ENCODE peak calls at places on chromosome 7, in nine cellular contexts. Z, C, A, W, H, B, S, K and N are unnamed samples.

GRCh38 chr7:768881-769504 is 41.9 kb upstream of the PRKAR1B start:
- DNase-seq in Z (peak), C (peak), A (no peak), W (no peak), H (peak), B (no peak), S (no peak), K (no peak), N (no peak)

GRCh38 chr7:7014827-7015610 is 167.3 kb upstream of the C1GALT1 start:
- DNase-seq in Z (no peak), C (no peak), A (no peak), W (no peak), H (no peak), B (no peak), S (no peak), K (no peak), N (no peak)

GRCh38 chr7:122310119-122311021 is 5.8 kb upstream of the FEZF1 start:
- DNase-seq in Z (no peak), C (no peak), A (no peak), W (no peak), H (no peak), B (no peak), S (peak), K (no peak), N (no peak)

GRCh38 chr7:45028138-45028919 is 28.3 kb downstream of the CCM2 start:
- DNase-seq in Z (no peak), C (no peak), A (no peak), W (no peak), H (no peak), B (no peak), S (no peak), K (no peak), N (no peak)

GRCh38 chr7:85185355-85186082 is 1.3 kb downstream of the SEMA3D start:
- DNase-seq in Z (peak), C (peak), A (peak), W (peak), H (peak), B (peak), S (peak), K (no peak), N (no peak)

GRCh38 chr7:69597278-69598076 is 798 bp upstream of the AUTS2 start:
- DNase-seq in Z (peak), C (peak), A (no peak), W (peak), H (no peak), B (peak), S (peak), K (no peak), N (no peak)

GRCh38 chr7:108557617-108558016 is 11.9 kb downstream of the THAP5 start:
- DNase-seq in Z (no peak), C (no peak), A (no peak), W (no peak), H (no peak), B (no peak), S (no peak), K (no peak), N (no peak)

GRCh38 chr7:71155236-71155635 is 23.3 kb downstream of the GALNT17 start:
- DNase-seq in Z (no peak), C (no peak), A (no peak), W (no peak), H (no peak), B (no peak), S (no peak), K (no peak), N (no peak)

GRCh38 chr7:138753611-138754010 is 44.2 kb upstream of the TMEM213 start:
- DNase-seq in Z (no peak), C (no peak), A (no peak), W (no peak), H (no peak), B (no peak), S (no peak), K (no peak), N (no peak)

GRCh38 chr7:147014596-147014995 is 898.0 kb downstream of the CNTNAP2 start:
- DNase-seq in Z (no peak), C (no peak), A (no peak), W (no peak), H (no peak), B (no peak), S (no peak), K (no peak), N (no peak)

GRCh38 chr7:131513245-131514061 is 43.0 kb downstream of the PODXL start:
- DNase-seq in Z (peak), C (peak), A (peak), W (peak), H (peak), B (peak), S (peak), K (peak), N (peak)

GRCh38 chr7:100620804-100621203 is 8.5 kb downstream of the MOSPD3 start:
- DNase-seq in Z (no peak), C (no peak), A (no peak), W (no peak), H (no peak), B (no peak), S (no peak), K (no peak), N (no peak)

GRCh38 chr7:137592232-137592896 is 248.8 kb upstream of the PTN start:
- DNase-seq in Z (peak), C (no peak), A (peak), W (peak), H (peak), B (peak), S (peak), K (peak), N (peak)

GRCh38 chr7:20776942-20777341 is 9.7 kb downstream of the SP8 start:
- DNase-seq in Z (no peak), C (no peak), A (no peak), W (no peak), H (no peak), B (no peak), S (no peak), K (no peak), N (no peak)

GRCh38 chr7:53642361-53642760 is 606.9 kb downstream of the POM121L12 start:
- DNase-seq in Z (no peak), C (no peak), A (no peak), W (no peak), H (no peak), B (no peak), S (no peak), K (no peak), N (no peak)

GRCh38 chr7:47573758-47574472 is 8.0 kb downstream of the TNS3 start:
- DNase-seq in Z (no peak), C (no peak), A (no peak), W (peak), H (no peak), B (no peak), S (no peak), K (no peak), N (no peak)

GRCh38 chr7:49279886-49280285 is 355.5 kb downstream of the CDC14C start:
- DNase-seq in Z (no peak), C (no peak), A (no peak), W (no peak), H (no peak), B (no peak), S (no peak), K (no peak), N (no peak)

GRCh38 chr7:128963327-128963757 is 25.6 kb downstream of the IRF5 start:
- DNase-seq in Z (no peak), C (no peak), A (no peak), W (no peak), H (no peak), B (no peak), S (peak), K (no peak), N (no peak)

GRCh38 chr7:93941956-93942355 is 20.4 kb downstream of the GNG11 start:
- DNase-seq in Z (no peak), C (no peak), A (no peak), W (no peak), H (no peak), B (no peak), S (no peak), K (peak), N (no peak)

GRCh38 chr7:129588268-129588667 is 23.3 kb upstream of the NRF1 start:
- DNase-seq in Z (no peak), C (no peak), A (no peak), W (no peak), H (no peak), B (no peak), S (no peak), K (no peak), N (no peak)

GRCh38 chr7:132516042-132516840 is 60.0 kb downstream of the PLXNA4 start:
- DNase-seq in Z (no peak), C (no peak), A (no peak), W (no peak), H (no peak), B (no peak), S (no peak), K (no peak), N (no peak)

GRCh38 chr7:919114-919442 is 35.4 kb downstream of the ADAP1 start:
- DNase-seq in Z (peak), C (no peak), A (peak), W (peak), H (peak), B (no peak), S (no peak), K (no peak), N (no peak)

GRCh38 chr7:129790136-129790535 is 162.6 kb downstream of the UBE2H start:
- DNase-seq in Z (no peak), C (no peak), A (no peak), W (no peak), H (no peak), B (no peak), S (no peak), K (no peak), N (no peak)

GRCh38 chr7:34341331-34341730 is 316.7 kb upstream of the NPSR1 start:
- DNase-seq in Z (no peak), C (no peak), A (no peak), W (no peak), H (no peak), B (no peak), S (no peak), K (no peak), N (no peak)

GRCh38 chr7:142477079-142477651 is 219.3 kb upstream of the PRSS58 start:
- DNase-seq in Z (no peak), C (no peak), A (no peak), W (no peak), H (no peak), B (no peak), S (no peak), K (no peak), N (no peak)

GRCh38 chr7:99551329-99551728 is 585 bp downstream of the FAM200A start:
- DNase-seq in Z (no peak), C (no peak), A (no peak), W (no peak), H (no peak), B (peak), S (peak), K (no peak), N (no peak)

GRCh38 chr7:142009142-142009541 is 13.5 kb downstream of the MGAM start:
- DNase-seq in Z (no peak), C (no peak), A (no peak), W (no peak), H (no peak), B (no peak), S (no peak), K (no peak), N (no peak)

GRCh38 chr7:105816954-105817615 is 59.3 kb downstream of the ATXN7L1 start:
- DNase-seq in Z (no peak), C (no peak), A (no peak), W (no peak), H (no peak), B (no peak), S (no peak), K (no peak), N (peak)

GRCh38 chr7:99644436-99644835 is 27.7 kb downstream of the ZSCAN25 start:
- DNase-seq in Z (no peak), C (no peak), A (no peak), W (no peak), H (no peak), B (no peak), S (no peak), K (no peak), N (no peak)

GRCh38 chr7:27611043-27611442 is 51.6 kb downstream of the HIBADH start:
- DNase-seq in Z (no peak), C (no peak), A (no peak), W (no peak), H (no peak), B (no peak), S (no peak), K (no peak), N (no peak)

DNA sequence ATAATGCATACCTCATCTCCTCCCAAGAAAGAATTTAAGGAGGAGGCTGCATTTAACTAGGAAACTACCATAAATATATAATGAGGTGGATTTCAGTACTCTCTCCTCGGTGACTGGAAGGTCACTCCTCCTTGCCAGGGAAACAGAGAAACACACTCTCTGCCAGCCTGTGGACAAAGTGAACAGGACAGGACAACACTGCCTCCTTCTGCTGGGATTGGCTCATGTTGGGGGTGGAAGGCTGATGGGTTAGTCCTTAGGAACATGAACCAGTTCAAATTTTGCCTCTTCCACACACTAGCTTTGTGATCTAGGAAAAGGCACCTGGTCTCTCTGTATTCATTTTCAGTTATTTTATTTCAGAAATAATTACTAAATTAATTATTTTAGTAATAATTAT is 50.6 kb upstream of the STEAP4 start:
- DNase-seq in Z (no peak), C (peak), A (no peak), W (no peak), H (no peak), B (no peak), S (no peak), K (no peak), N (peak)
- TF ChIP-seq CTCF in Z (no peak), C (no peak), A (no peak), W (peak), H (no peak), B (no peak), S (peak), K (no peak), N (peak)

DNA sequence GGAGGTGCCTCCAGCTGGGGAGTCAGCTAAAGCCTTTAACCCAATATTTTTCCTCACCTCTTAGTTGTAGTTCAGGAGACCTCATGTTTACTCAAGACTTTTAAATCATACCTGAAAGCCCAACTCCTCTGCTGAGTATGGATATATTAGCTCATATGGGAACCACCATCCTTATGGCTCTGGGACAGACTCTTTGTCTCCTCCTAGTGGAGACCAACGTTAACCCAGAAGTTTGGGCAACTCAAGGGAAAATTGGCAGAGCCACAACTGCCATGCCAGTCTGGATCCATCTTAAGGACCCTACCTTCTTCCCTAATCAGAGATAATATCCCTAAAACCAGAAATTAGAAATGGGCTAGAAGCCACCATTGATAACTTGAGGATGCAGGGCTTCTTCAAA is 80.8 kb downstream of the TMEM106B start:
- DNase-seq in Z (no peak), C (no peak), A (no peak), W (no peak), H (no peak), B (no peak), S (no peak), K (no peak), N (no peak)
- TF ChIP-seq CTCF in Z (no peak), C (no peak), A (no peak), W (peak), H (no peak), B (peak), S (peak), K (peak), N (peak)

GRCh38 chr7:80047032-80047431 is 87.6 kb upstream of the GNAI1 start:
- DNase-seq in Z (no peak), C (no peak), A (no peak), W (no peak), H (no peak), B (no peak), S (no peak), K (no peak), N (no peak)
- TF ChIP-seq CTCF in Z (no peak), C (no peak), A (no peak), W (no peak), H (no peak), B (no peak), S (no peak), K (no peak), N (no peak)

GRCh38 chr7:46539892-46540483 is 618.9 kb upstream of the IGFBP3 start:
- DNase-seq in Z (no peak), C (no peak), A (no peak), W (no peak), H (no peak), B (no peak), S (no peak), K (no peak), N (no peak)

GRCh38 chr7:46547044-46547443 is 626.0 kb upstream of the IGFBP3 start:
- DNase-seq in Z (no peak), C (no peak), A (no peak), W (no peak), H (no peak), B (no peak), S (no peak), K (no peak), N (no peak)

GRCh38 chr7:46545790-46546189 is 624.7 kb upstream of the IGFBP3 start:
- DNase-seq in Z (no peak), C (no peak), A (no peak), W (no peak), H (no peak), B (no peak), S (no peak), K (peak), N (no peak)

GRCh38 chr7:46544396-46545008 is 623.4 kb upstream of the IGFBP3 start:
- DNase-seq in Z (no peak), C (no peak), A (no peak), W (no peak), H (no peak), B (no peak), S (no peak), K (peak), N (no peak)

GRCh38 chr7:46542076-46542475 is 621.0 kb upstream of the IGFBP3 start:
- DNase-seq in Z (no peak), C (no peak), A (no peak), W (no peak), H (no peak), B (no peak), S (no peak), K (no peak), N (peak)
- TF ChIP-seq CTCF in Z (no peak), C (no peak), A (no peak), W (no peak), H (no peak), B (no peak), S (no peak), K (no peak), N (no peak)

DNA sequence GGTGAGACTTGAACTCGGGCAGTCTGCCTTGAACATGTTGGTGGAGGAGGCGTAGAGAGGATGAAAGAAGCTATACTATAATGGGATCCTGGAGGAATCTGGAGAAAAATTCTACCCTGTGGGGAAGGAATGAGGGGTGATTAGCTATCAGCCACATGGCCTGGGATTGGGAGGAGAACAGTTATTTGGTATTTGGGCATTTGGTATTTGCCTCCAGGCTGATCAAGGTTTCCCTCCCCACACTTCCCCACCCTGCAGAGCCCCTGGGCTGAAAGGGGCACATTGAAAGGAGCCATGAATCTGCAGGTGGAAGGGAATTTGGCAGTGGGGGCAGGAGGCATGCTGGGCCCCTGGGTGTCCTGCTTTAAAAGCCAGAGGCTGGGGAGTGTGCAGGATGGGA is 235.3 kb downstream of the INHBA start:
- DNase-seq in Z (no peak), C (no peak), A (no peak), W (no peak), H (no peak), B (no peak), S (no peak), K (no peak), N (no peak)
- TF ChIP-seq CTCF in Z (no peak), C (no peak), A (no peak), W (no peak), H (no peak), B (no peak), S (no peak), K (no peak), N (no peak)